ENCODE peak calls at places on chromosomes 12 and 14, in nine cellular contexts. One of them, this sample, is unnamed.

GRCh38 chr14:91911474-91912032 is 35.9 kb downstream of the FBLN5 start:
- DNase-seq in GM04504: no peak
- DNase-seq in NCI-H1436 treated with DMSO at 0.1 percent for 48 hours: no peak
- DNase-seq in iPS-NIHi11: peak; percentile 77
- DNase-seq in activated CD8-positive, alpha-beta T cell treated with anti-CD3 and anti-CD28 coated beads, Interleukin-2, amount 10 ng/mL, durations not matched to agents 7 days and 5 days: peak; percentile 62
- DNase-seq in NCI-H774: peak; percentile 26
- DNase-seq in NCI-H1105: peak; percentile 15
- DNase-seq in OCI-LY7: peak; percentile 58
- DNase-seq in aorta: no peak
- DNase-seq in this sample: peak; percentile 4

GRCh38 chr12:78703820-78704525 is 160.6 kb upstream of the SYT1 start:
- DNase-seq in NCI-H1436 treated with DMSO at 0.1 percent for 48 hours: no peak
- DNase-seq in GM04504: peak; percentile 61
- DNase-seq in NCI-H1105: no peak
- DNase-seq in OCI-LY7: no peak
- DNase-seq in NCI-H774: no peak
- DNase-seq in activated CD8-positive, alpha-beta T cell treated with anti-CD3 and anti-CD28 coated beads, Interleukin-2, amount 10 ng/mL, durations not matched to agents 7 days and 5 days: no peak
- DNase-seq in iPS-NIHi11: no peak
- DNase-seq in aorta: no peak
- DNase-seq in this sample: no peak

GRCh38 chr12:76223869-76224268 is 124.3 kb downstream of the BBS10 start:
- DNase-seq in NCI-H1436 treated with DMSO at 0.1 percent for 48 hours: no peak
- DNase-seq in activated CD8-positive, alpha-beta T cell treated with anti-CD3 and anti-CD28 coated beads, Interleukin-2, amount 10 ng/mL, durations not matched to agents 7 days and 5 days: no peak
- DNase-seq in aorta: no peak
- DNase-seq in GM04504: no peak
- DNase-seq in OCI-LY7: no peak
- DNase-seq in iPS-NIHi11: no peak
- DNase-seq in NCI-H1105: no peak
- DNase-seq in NCI-H774: no peak
- DNase-seq in this sample: no peak

GRCh38 chr12:132209654-132210222 is 65.5 kb downstream of the NOC4L start:
- DNase-seq in activated CD8-positive, alpha-beta T cell treated with anti-CD3 and anti-CD28 coated beads, Interleukin-2, amount 10 ng/mL, durations not matched to agents 7 days and 5 days: no peak
- DNase-seq in NCI-H1436 treated with DMSO at 0.1 percent for 48 hours: no peak
- DNase-seq in iPS-NIHi11: no peak
- DNase-seq in aorta: no peak
- DNase-seq in GM04504: no peak
- DNase-seq in NCI-H774: no peak
- DNase-seq in NCI-H1105: no peak
- DNase-seq in OCI-LY7: no peak
- DNase-seq in this sample: no peak

GRCh38 chr14:23146423-23146910 is 27.4 kb upstream of the CEBPE start:
- DNase-seq in NCI-H1105: no peak
- DNase-seq in OCI-LY7: no peak
- DNase-seq in NCI-H1436 treated with DMSO at 0.1 percent for 48 hours: no peak
- DNase-seq in aorta: no peak
- DNase-seq in NCI-H774: no peak
- DNase-seq in iPS-NIHi11: no peak
- DNase-seq in GM04504: no peak
- DNase-seq in activated CD8-positive, alpha-beta T cell treated with anti-CD3 and anti-CD28 coated beads, Interleukin-2, amount 10 ng/mL, durations not matched to agents 7 days and 5 days: no peak
- DNase-seq in this sample: no peak

GRCh38 chr14:74919421-74920165 is 3.5 kb downstream of the RPS6KL1 start:
- DNase-seq in activated CD8-positive, alpha-beta T cell treated with anti-CD3 and anti-CD28 coated beads, Interleukin-2, amount 10 ng/mL, durations not matched to agents 7 days and 5 days: no peak
- DNase-seq in aorta: peak; percentile 69
- DNase-seq in NCI-H1105: no peak
- DNase-seq in NCI-H774: no peak
- DNase-seq in NCI-H1436 treated with DMSO at 0.1 percent for 48 hours: no peak
- DNase-seq in GM04504: no peak
- DNase-seq in iPS-NIHi11: no peak
- DNase-seq in OCI-LY7: no peak
- DNase-seq in this sample: no peak

GRCh38 chr12:95733156-95733825 is 57.3 kb downstream of the NTN4 start:
- DNase-seq in iPS-NIHi11: no peak
- DNase-seq in GM04504: peak; percentile 87
- DNase-seq in aorta: no peak
- DNase-seq in OCI-LY7: no peak
- DNase-seq in NCI-H1105: no peak
- DNase-seq in NCI-H1436 treated with DMSO at 0.1 percent for 48 hours: no peak
- DNase-seq in activated CD8-positive, alpha-beta T cell treated with anti-CD3 and anti-CD28 coated beads, Interleukin-2, amount 10 ng/mL, durations not matched to agents 7 days and 5 days: no peak
- DNase-seq in NCI-H774: no peak
- DNase-seq in this sample: no peak

GRCh38 chr14:73269729-73270651 is 32.7 kb downstream of the PAPLN start:
- DNase-seq in iPS-NIHi11: peak; percentile 82
- DNase-seq in OCI-LY7: peak; percentile 73
- DNase-seq in activated CD8-positive, alpha-beta T cell treated with anti-CD3 and anti-CD28 coated beads, Interleukin-2, amount 10 ng/mL, durations not matched to agents 7 days and 5 days: no peak
- DNase-seq in NCI-H1436 treated with DMSO at 0.1 percent for 48 hours: no peak
- DNase-seq in NCI-H774: no peak
- DNase-seq in aorta: peak; percentile 86
- DNase-seq in GM04504: no peak
- DNase-seq in NCI-H1105: peak; percentile 11
- DNase-seq in this sample: no peak

GRCh38 chr12:10301103-10301502 is 6.6 kb upstream of the KLRD1 start:
- DNase-seq in NCI-H1105: no peak
- DNase-seq in NCI-H1436 treated with DMSO at 0.1 percent for 48 hours: no peak
- DNase-seq in iPS-NIHi11: no peak
- DNase-seq in NCI-H774: no peak
- DNase-seq in OCI-LY7: no peak
- DNase-seq in aorta: no peak
- DNase-seq in activated CD8-positive, alpha-beta T cell treated with anti-CD3 and anti-CD28 coated beads, Interleukin-2, amount 10 ng/mL, durations not matched to agents 7 days and 5 days: no peak
- DNase-seq in GM04504: no peak
- DNase-seq in this sample: no peak

GRCh38 chr14:84108746-84109457 is 1421.0 kb upstream of the FLRT2 start:
- DNase-seq in OCI-LY7: no peak
- DNase-seq in NCI-H774: no peak
- DNase-seq in NCI-H1105: no peak
- DNase-seq in activated CD8-positive, alpha-beta T cell treated with anti-CD3 and anti-CD28 coated beads, Interleukin-2, amount 10 ng/mL, durations not matched to agents 7 days and 5 days: no peak
- DNase-seq in GM04504: no peak
- DNase-seq in aorta: no peak
- DNase-seq in iPS-NIHi11: no peak
- DNase-seq in NCI-H1436 treated with DMSO at 0.1 percent for 48 hours: no peak
- DNase-seq in this sample: no peak

GRCh38 chr12:112855375-112855774 is 51.4 kb upstream of the OAS1 start:
- DNase-seq in NCI-H1105: no peak
- DNase-seq in GM04504: no peak
- DNase-seq in activated CD8-positive, alpha-beta T cell treated with anti-CD3 and anti-CD28 coated beads, Interleukin-2, amount 10 ng/mL, durations not matched to agents 7 days and 5 days: no peak
- DNase-seq in NCI-H774: no peak
- DNase-seq in iPS-NIHi11: peak; percentile 62
- DNase-seq in OCI-LY7: peak; percentile 15
- DNase-seq in aorta: no peak
- DNase-seq in NCI-H1436 treated with DMSO at 0.1 percent for 48 hours: no peak
- DNase-seq in this sample: no peak

GRCh38 chr14:55701638-55702037 is 121.6 kb downstream of the KTN1 start:
- DNase-seq in iPS-NIHi11: no peak
- DNase-seq in activated CD8-positive, alpha-beta T cell treated with anti-CD3 and anti-CD28 coated beads, Interleukin-2, amount 10 ng/mL, durations not matched to agents 7 days and 5 days: no peak
- DNase-seq in NCI-H1436 treated with DMSO at 0.1 percent for 48 hours: no peak
- DNase-seq in NCI-H774: no peak
- DNase-seq in OCI-LY7: no peak
- DNase-seq in NCI-H1105: no peak
- DNase-seq in GM04504: no peak
- DNase-seq in aorta: no peak
- DNase-seq in this sample: no peak